ENCODE peak calls at places on chromosomes 1 and 21, in seven cellular contexts. One of them, this sample, is unnamed.

GRCh38 chr1:64844175-64844574 is 99.3 kb downstream of the RAVER2 start:
- DNase-seq in OCI-LY7: no peak
- DNase-seq in uterus: no peak
- DNase-seq in foreskin fibroblast: no peak
- DNase-seq in prostate gland: no peak
- DNase-seq in mammary epithelial cell: no peak
- DNase-seq in heart right ventricle: no peak
- DNase-seq in this sample: no peak

GRCh38 chr1:22132517-22133235 is 10.2 kb downstream of the WNT4 start:
- DNase-seq in foreskin fibroblast: peak
- DNase-seq in mammary epithelial cell: peak
- DNase-seq in uterus: peak
- DNase-seq in OCI-LY7: no peak
- DNase-seq in prostate gland: no peak
- DNase-seq in heart right ventricle: no peak
- DNase-seq in this sample: no peak

GRCh38 chr1:206461602-206462455 is 8.4 kb upstream of the IKBKE start:
- DNase-seq in prostate gland: peak
- DNase-seq in OCI-LY7: peak
- DNase-seq in foreskin fibroblast: peak
- DNase-seq in heart right ventricle: no peak
- DNase-seq in uterus: peak
- DNase-seq in mammary epithelial cell: peak
- DNase-seq in this sample: no peak

GRCh38 chr1:180181048-180181447 is 26.4 kb downstream of the QSOX1 start:
- DNase-seq in foreskin fibroblast: no peak
- DNase-seq in prostate gland: no peak
- DNase-seq in heart right ventricle: no peak
- DNase-seq in uterus: no peak
- DNase-seq in mammary epithelial cell: no peak
- DNase-seq in OCI-LY7: no peak
- DNase-seq in this sample: no peak

GRCh38 chr1:1053682-1054081 is 20.4 kb downstream of the RNF223 start:
- DNase-seq in heart right ventricle: no peak
- DNase-seq in prostate gland: no peak
- DNase-seq in foreskin fibroblast: no peak
- DNase-seq in uterus: no peak
- DNase-seq in OCI-LY7: no peak
- DNase-seq in mammary epithelial cell: no peak
- DNase-seq in this sample: no peak

GRCh38 chr1:156111355-156111962 is 3.1 kb upstream of the LMNA start:
- DNase-seq in heart right ventricle: no peak
- DNase-seq in prostate gland: no peak
- DNase-seq in uterus: no peak
- DNase-seq in mammary epithelial cell: no peak
- DNase-seq in OCI-LY7: no peak
- DNase-seq in foreskin fibroblast: no peak
- DNase-seq in this sample: no peak

GRCh38 chr1:216640100-216640499 is 83.1 kb downstream of the ESRRG start:
- DNase-seq in OCI-LY7: no peak
- DNase-seq in foreskin fibroblast: no peak
- DNase-seq in uterus: no peak
- DNase-seq in heart right ventricle: peak
- DNase-seq in prostate gland: no peak
- DNase-seq in mammary epithelial cell: no peak
- DNase-seq in this sample: no peak

GRCh38 chr1:90143522-90144050 is 148.7 kb downstream of the ZNF326 start:
- DNase-seq in foreskin fibroblast: no peak
- DNase-seq in uterus: no peak
- DNase-seq in heart right ventricle: no peak
- DNase-seq in OCI-LY7: no peak
- DNase-seq in mammary epithelial cell: no peak
- DNase-seq in prostate gland: no peak
- DNase-seq in this sample: no peak

GRCh38 chr1:9629445-9630201 is 21.9 kb upstream of the PIK3CD start:
- DNase-seq in prostate gland: no peak
- DNase-seq in foreskin fibroblast: no peak
- DNase-seq in mammary epithelial cell: no peak
- DNase-seq in uterus: peak
- DNase-seq in OCI-LY7: peak
- DNase-seq in heart right ventricle: peak
- DNase-seq in this sample: no peak

GRCh38 chr1:77553568-77554291 is 128.7 kb downstream of the ZZZ3 start:
- DNase-seq in heart right ventricle: no peak
- DNase-seq in foreskin fibroblast: no peak
- DNase-seq in OCI-LY7: no peak
- DNase-seq in mammary epithelial cell: no peak
- DNase-seq in prostate gland: no peak
- DNase-seq in uterus: no peak
- DNase-seq in this sample: no peak

GRCh38 chr1:62541048-62541447 is 56.3 kb upstream of the ANGPTL3 start:
- DNase-seq in foreskin fibroblast: no peak
- DNase-seq in uterus: no peak
- DNase-seq in heart right ventricle: no peak
- DNase-seq in OCI-LY7: no peak
- DNase-seq in mammary epithelial cell: no peak
- DNase-seq in prostate gland: no peak
- DNase-seq in this sample: no peak

GRCh38 chr1:147669475-147670318 is 627 bp downstream of the ACP6 start:
- DNase-seq in heart right ventricle: peak
- DNase-seq in foreskin fibroblast: peak
- DNase-seq in uterus: peak
- DNase-seq in mammary epithelial cell: peak
- DNase-seq in OCI-LY7: peak
- DNase-seq in prostate gland: peak
- DNase-seq in this sample: no peak

GRCh38 chr1:42736152-42736551 is 3.9 kb downstream of the CLDN19 start:
- DNase-seq in OCI-LY7: peak
- DNase-seq in mammary epithelial cell: peak
- DNase-seq in foreskin fibroblast: no peak
- DNase-seq in uterus: no peak
- DNase-seq in heart right ventricle: no peak
- DNase-seq in prostate gland: no peak
- DNase-seq in this sample: no peak

GRCh38 chr1:153493343-153493960 is 33.0 kb upstream of the S100A7 start:
- DNase-seq in mammary epithelial cell: peak
- DNase-seq in uterus: no peak
- DNase-seq in foreskin fibroblast: no peak
- DNase-seq in heart right ventricle: no peak
- DNase-seq in OCI-LY7: no peak
- DNase-seq in prostate gland: no peak
- DNase-seq in this sample: no peak

GRCh38 chr1:197986817-197987216 is 69.6 kb downstream of the LHX9 start:
- DNase-seq in foreskin fibroblast: no peak
- DNase-seq in uterus: no peak
- DNase-seq in heart right ventricle: no peak
- DNase-seq in prostate gland: no peak
- DNase-seq in mammary epithelial cell: no peak
- DNase-seq in OCI-LY7: no peak
- DNase-seq in this sample: no peak

GRCh38 chr1:209648931-209649776 is 3.1 kb downstream of the LAMB3 start:
- DNase-seq in foreskin fibroblast: peak
- DNase-seq in mammary epithelial cell: peak
- DNase-seq in uterus: no peak
- DNase-seq in OCI-LY7: no peak
- DNase-seq in prostate gland: no peak
- DNase-seq in heart right ventricle: no peak
- DNase-seq in this sample: peak

GRCh38 chr1:212269306-212269705 is 15.9 kb upstream of the PPP2R5A start:
- DNase-seq in mammary epithelial cell: no peak
- DNase-seq in foreskin fibroblast: no peak
- DNase-seq in uterus: no peak
- DNase-seq in heart right ventricle: no peak
- DNase-seq in prostate gland: no peak
- DNase-seq in OCI-LY7: no peak
- DNase-seq in this sample: no peak

GRCh38 chr21:25537174-25537573 is 70.1 kb downstream of the MRPL39 start:
- DNase-seq in uterus: no peak
- DNase-seq in heart right ventricle: no peak
- DNase-seq in OCI-LY7: no peak
- DNase-seq in foreskin fibroblast: no peak
- DNase-seq in prostate gland: no peak
- DNase-seq in mammary epithelial cell: no peak
- DNase-seq in this sample: no peak

GRCh38 chr1:16205333-16205671 is 7.2 kb downstream of the ARHGEF19 start:
- DNase-seq in OCI-LY7: no peak
- DNase-seq in prostate gland: no peak
- DNase-seq in foreskin fibroblast: no peak
- DNase-seq in uterus: no peak
- DNase-seq in heart right ventricle: no peak
- DNase-seq in mammary epithelial cell: no peak
- DNase-seq in this sample: no peak
- TF ChIP-seq CTCF in OCI-LY7: peak
- TF ChIP-seq CTCF in prostate gland: no peak
- TF ChIP-seq CTCF in foreskin fibroblast: no peak
- TF ChIP-seq CTCF in uterus: no peak
- TF ChIP-seq CTCF in heart right ventricle: no peak
- TF ChIP-seq CTCF in mammary epithelial cell: no peak
- TF ChIP-seq CTCF in this sample: no peak

GRCh38 chr1:12029720-12030339 is 10.5 kb downstream of the MIIP start:
- DNase-seq in heart right ventricle: no peak
- DNase-seq in prostate gland: no peak
- DNase-seq in OCI-LY7: no peak
- DNase-seq in foreskin fibroblast: no peak
- DNase-seq in mammary epithelial cell: no peak
- DNase-seq in uterus: no peak
- DNase-seq in this sample: no peak

GRCh38 chr1:12028957-12029511 is 9.7 kb downstream of the MIIP start:
- DNase-seq in OCI-LY7: no peak
- DNase-seq in uterus: no peak
- DNase-seq in foreskin fibroblast: no peak
- DNase-seq in heart right ventricle: no peak
- DNase-seq in prostate gland: no peak
- DNase-seq in mammary epithelial cell: no peak
- DNase-seq in this sample: no peak

GRCh38 chr1:12028248-12028647 is 8.9 kb downstream of the MIIP start:
- DNase-seq in foreskin fibroblast: no peak
- DNase-seq in prostate gland: no peak
- DNase-seq in mammary epithelial cell: no peak
- DNase-seq in uterus: no peak
- DNase-seq in OCI-LY7: no peak
- DNase-seq in heart right ventricle: no peak
- DNase-seq in this sample: no peak

GRCh38 chr1:12032141-12032710 is 12.9 kb downstream of the MIIP start:
- DNase-seq in prostate gland: no peak
- DNase-seq in mammary epithelial cell: no peak
- DNase-seq in uterus: no peak
- DNase-seq in OCI-LY7: no peak
- DNase-seq in foreskin fibroblast: no peak
- DNase-seq in heart right ventricle: no peak
- DNase-seq in this sample: no peak

GRCh38 chr1:12031039-12031980 is 12.0 kb downstream of the MIIP start:
- DNase-seq in uterus: no peak
- DNase-seq in foreskin fibroblast: peak
- DNase-seq in heart right ventricle: peak
- DNase-seq in mammary epithelial cell: peak
- DNase-seq in prostate gland: no peak
- DNase-seq in OCI-LY7: peak
- DNase-seq in this sample: no peak
- TF ChIP-seq CTCF in uterus: peak
- TF ChIP-seq CTCF in foreskin fibroblast: peak
- TF ChIP-seq CTCF in heart right ventricle: peak
- TF ChIP-seq CTCF in mammary epithelial cell: peak
- TF ChIP-seq CTCF in prostate gland: no peak
- TF ChIP-seq CTCF in OCI-LY7: peak
- TF ChIP-seq CTCF in this sample: peak

GRCh38 chr21:42231761-42232160 is 12.8 kb downstream of the ABCG1 start:
- DNase-seq in prostate gland: no peak
- DNase-seq in mammary epithelial cell: no peak
- DNase-seq in foreskin fibroblast: no peak
- DNase-seq in uterus: no peak
- DNase-seq in OCI-LY7: no peak
- DNase-seq in heart right ventricle: no peak
- DNase-seq in this sample: no peak

GRCh38 chr21:42234026-42234425 is 15.1 kb downstream of the ABCG1 start:
- DNase-seq in uterus: no peak
- DNase-seq in OCI-LY7: no peak
- DNase-seq in heart right ventricle: no peak
- DNase-seq in mammary epithelial cell: no peak
- DNase-seq in foreskin fibroblast: no peak
- DNase-seq in prostate gland: no peak
- DNase-seq in this sample: no peak

GRCh38 chr21:42232176-42232825 is 13.4 kb downstream of the ABCG1 start:
- DNase-seq in foreskin fibroblast: no peak
- DNase-seq in OCI-LY7: peak
- DNase-seq in prostate gland: no peak
- DNase-seq in mammary epithelial cell: no peak
- DNase-seq in heart right ventricle: no peak
- DNase-seq in uterus: no peak
- DNase-seq in this sample: no peak

GRCh38 chr21:42234464-42235241 is 15.7 kb downstream of the ABCG1 start:
- DNase-seq in mammary epithelial cell: peak
- DNase-seq in foreskin fibroblast: no peak
- DNase-seq in OCI-LY7: peak
- DNase-seq in heart right ventricle: peak
- DNase-seq in prostate gland: peak
- DNase-seq in uterus: peak
- DNase-seq in this sample: no peak

DNA sequence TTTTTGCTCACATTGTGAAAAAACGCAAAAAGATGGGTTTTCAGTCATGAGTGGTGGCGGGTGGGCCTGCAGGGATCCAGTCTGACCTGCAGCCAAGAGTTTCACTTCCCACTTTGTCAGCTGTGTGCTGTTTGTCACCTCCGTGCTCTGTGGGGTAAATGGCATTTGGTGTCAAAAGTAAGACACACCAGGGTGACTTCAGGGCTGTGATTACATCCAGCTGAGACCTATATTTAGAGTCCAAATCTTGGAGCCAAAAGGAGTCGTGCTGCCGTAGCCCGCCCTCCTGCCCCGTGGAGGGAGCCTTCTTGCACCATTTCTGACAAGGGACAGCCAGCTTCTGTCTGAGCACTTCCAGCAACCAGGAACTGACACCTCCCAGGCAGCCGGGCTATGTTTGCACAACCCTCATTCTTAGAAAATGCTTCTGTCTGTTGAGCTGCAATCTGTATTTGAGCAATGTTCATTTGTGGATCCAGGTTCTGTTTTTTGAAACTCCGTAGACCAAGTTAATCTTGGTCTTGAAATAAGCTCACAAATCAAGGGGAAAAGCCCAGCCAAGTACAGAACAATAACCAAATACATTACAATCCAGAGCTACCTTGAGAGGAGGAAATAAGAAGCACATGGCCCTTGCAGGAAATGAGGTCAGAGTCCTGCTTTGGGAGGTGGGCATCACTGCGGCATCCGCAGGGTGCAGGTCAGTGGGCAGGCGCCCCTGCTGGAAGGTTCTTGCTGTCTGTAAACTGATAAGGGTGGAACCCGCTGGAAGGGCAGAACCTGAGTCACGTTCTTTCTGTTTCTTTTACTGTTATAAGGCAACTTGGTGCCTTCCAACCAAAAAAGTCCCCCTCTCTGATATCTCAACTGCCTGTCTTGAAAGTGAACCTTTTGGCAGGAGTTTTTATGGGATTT is 14.4 kb downstream of the ABCG1 start:
- DNase-seq in uterus: peak
- DNase-seq in OCI-LY7: peak
- DNase-seq in mammary epithelial cell: no peak
- DNase-seq in foreskin fibroblast: peak
- DNase-seq in prostate gland: peak
- DNase-seq in heart right ventricle: peak
- DNase-seq in this sample: no peak
- TF ChIP-seq CTCF in uterus: peak
- TF ChIP-seq CTCF in OCI-LY7: peak
- TF ChIP-seq CTCF in mammary epithelial cell: peak
- TF ChIP-seq CTCF in foreskin fibroblast: no peak
- TF ChIP-seq CTCF in prostate gland: no peak
- TF ChIP-seq CTCF in heart right ventricle: peak
- TF ChIP-seq CTCF in this sample: no peak

GRCh38 chr1:6794164-6794563 is 8.9 kb downstream of the CAMTA1 start:
- DNase-seq in heart right ventricle: no peak
- DNase-seq in uterus: no peak
- DNase-seq in OCI-LY7: peak
- DNase-seq in prostate gland: no peak
- DNase-seq in mammary epithelial cell: peak
- DNase-seq in foreskin fibroblast: peak
- DNase-seq in this sample: no peak
- TF ChIP-seq CTCF in heart right ventricle: peak
- TF ChIP-seq CTCF in uterus: peak
- TF ChIP-seq CTCF in OCI-LY7: peak
- TF ChIP-seq CTCF in prostate gland: peak
- TF ChIP-seq CTCF in mammary epithelial cell: peak
- TF ChIP-seq CTCF in foreskin fibroblast: peak
- TF ChIP-seq CTCF in this sample: peak